ENCODE peak calls at places on chromosome 22, in ten cellular contexts. V is endothelial cell of umbilical vein, B is tibial nerve, U is ovary, K is HepG2, E is body of pancreas, D is stomach, T is lower leg skin, J is NB4, P is esophagus muscularis mucosa. R is an unnamed sample.

GRCh38 chr22:18001040-18001893 is 23.1 kb downstream of the MICAL3 start:
- DNase-seq in B (peak; percentile 73), K (peak; percentile 97), V (peak; percentile 96), U (peak; percentile 91), J (peak; percentile 97), T (peak; percentile 88), E (peak; percentile 91), P (peak; percentile 95), D (peak; percentile 86), R (peak; percentile 93)

GRCh38 chr22:49790912-49791311 is 36.8 kb downstream of the BRD1 start:
- DNase-seq in T (no peak), P (no peak), J (no peak), V (no peak), U (peak; percentile 21), D (no peak), K (no peak), B (no peak), E (no peak), R (no peak)

GRCh38 chr22:50725597-50725996 is 12.4 kb upstream of the ACR start:
- DNase-seq in B (no peak), K (no peak), V (no peak), J (no peak), T (no peak), U (no peak), D (no peak), E (no peak), P (no peak), R (no peak)

GRCh38 chr22:25395915-25396314 is 168.6 kb upstream of the GRK3 start:
- DNase-seq in T (no peak), J (no peak), D (no peak), E (no peak), K (peak; percentile 91), V (no peak), U (no peak), B (no peak), P (no peak), R (no peak)

GRCh38 chr22:49997932-49998717 is 14.4 kb downstream of the IL17REL start:
- DNase-seq in D (no peak), J (no peak), E (no peak), U (no peak), P (no peak), V (no peak), B (no peak), K (no peak), T (no peak), R (no peak)

GRCh38 chr22:37514526-37515051 is 4.6 kb downstream of the CARD10 start:
- DNase-seq in E (no peak), T (no peak), K (no peak), D (no peak), B (no peak), V (no peak), U (no peak), P (no peak), J (no peak), R (peak; percentile 5)

GRCh38 chr22:40855960-40856512 is 403 bp downstream of the ST13 start:
- DNase-seq in J (peak; percentile 50), V (peak; percentile 70), B (no peak), D (peak; percentile 28), T (no peak), U (no peak), P (no peak), E (no peak), K (no peak), R (no peak)

GRCh38 chr22:17931400-17931825 is 92.9 kb downstream of the MICAL3 start:
- DNase-seq in B (no peak), U (peak; percentile 22), P (no peak), E (peak; percentile 52), J (no peak), T (no peak), D (peak; percentile 53), K (no peak), V (no peak), R (no peak)

GRCh38 chr22:24589518-24590030 is 3.3 kb downstream of the LRRC75B start:
- DNase-seq in V (no peak), B (no peak), J (no peak), E (no peak), U (no peak), D (no peak), K (no peak), T (no peak), P (no peak), R (no peak)

GRCh38 chr22:26508148-26508547 is 4.1 kb downstream of the TFIP11 start:
- DNase-seq in B (no peak), U (no peak), V (no peak), E (no peak), K (no peak), T (no peak), J (no peak), P (no peak), D (no peak), R (no peak)

GRCh38 chr22:26514419-26515161 is 2.3 kb upstream of the TFIP11 start:
- DNase-seq in K (no peak), V (no peak), U (no peak), D (no peak), P (no peak), T (no peak), E (peak; percentile 61), B (no peak), J (no peak), R (no peak)

GRCh38 chr22:26515938-26516337 is 3.7 kb upstream of the TFIP11 start:
- DNase-seq in T (no peak), B (no peak), P (no peak), D (no peak), K (no peak), V (no peak), J (no peak), U (no peak), E (no peak), R (no peak)

GRCh38 chr22:26513852-26514251 is 1.6 kb upstream of the TFIP11 start:
- DNase-seq in J (no peak), K (no peak), B (no peak), V (no peak), T (no peak), U (no peak), D (no peak), E (no peak), P (no peak), R (no peak)

GRCh38 chr22:26512149-26512793 is at the start of gene TFIP11:
- DNase-seq in U (peak; percentile 91), P (peak; percentile 99), B (peak; percentile 90), K (peak; percentile 94), T (peak; percentile 92), D (peak; percentile 97), J (peak; percentile 92), E (peak; percentile 97), V (peak; percentile 95), R (peak; percentile 95)
- TF ChIP-seq POLR2A in U (peak; percentile 63), P (no peak), B (peak; percentile 40), K (peak; percentile 84), T (no peak), D (peak; percentile 36), J (peak; percentile 66), E (peak; percentile 79), V (peak; percentile 55), R (peak; percentile 70)

DNA sequence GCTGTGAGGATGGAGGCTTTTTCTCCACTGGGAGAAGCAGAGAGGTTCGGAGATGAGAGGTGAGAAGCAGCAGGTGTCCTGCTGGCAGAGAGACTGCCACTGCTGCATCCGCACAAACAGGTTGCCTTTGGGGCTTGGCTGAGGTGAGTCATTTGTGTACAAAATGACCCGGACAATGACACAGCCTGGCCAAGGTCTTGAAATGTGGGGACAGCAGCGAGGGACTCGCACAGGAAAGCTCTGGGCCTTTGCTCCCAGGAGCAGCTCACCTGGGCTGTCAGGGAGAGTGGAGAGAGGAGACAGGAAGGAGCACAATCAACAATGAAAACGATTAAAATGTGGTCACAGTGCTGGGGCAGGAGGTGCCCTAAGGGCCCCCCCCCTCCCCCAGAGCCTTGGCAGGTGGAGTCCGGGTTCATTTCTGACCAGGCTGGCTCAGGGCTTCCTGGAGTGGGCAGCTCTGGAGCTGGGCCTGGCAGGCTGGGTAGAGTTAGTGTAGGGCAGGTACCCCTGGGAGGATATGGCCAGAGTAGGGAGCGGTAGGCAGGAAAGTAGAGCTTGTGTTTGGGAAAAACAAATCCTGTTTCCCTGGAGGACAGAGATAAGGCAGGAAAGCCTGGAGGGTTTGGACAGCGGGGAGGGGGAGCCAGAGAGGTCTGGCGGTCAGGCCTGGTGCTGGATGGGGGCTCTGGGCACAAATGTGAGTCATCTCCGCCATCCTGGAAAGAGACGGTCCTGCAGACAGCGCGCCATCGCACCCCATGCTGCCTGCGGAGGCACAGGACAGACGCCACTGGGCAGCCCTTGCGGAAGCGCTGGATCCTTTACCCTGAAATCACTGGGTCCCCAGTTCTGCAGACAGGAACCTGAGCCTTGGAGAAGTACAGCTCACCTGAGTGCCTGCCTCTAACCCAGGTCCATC is 37.8 kb upstream of the CELSR1 start:
- DNase-seq in T (no peak), P (no peak), K (peak; percentile 84), E (peak; percentile 80), U (no peak), V (peak; percentile 64), J (no peak), B (no peak), D (peak; percentile 74), R (no peak)
- TF ChIP-seq POLR2A in T (no peak), P (no peak), K (peak; percentile 25), E (peak; percentile 50), U (no peak), V (no peak), J (no peak), B (no peak), D (no peak), R (no peak)

GRCh38 chr22:29603358-29604191 is at the start of gene NF2:
- DNase-seq in T (peak; percentile 98), J (peak; percentile 99), B (peak; percentile 96), K (peak; percentile 99), V (peak; percentile 100), U (peak; percentile 97), P (peak; percentile 99), E (peak; percentile 99), D (peak; percentile 99), R (peak; percentile 99)
- TF ChIP-seq POLR2A in T (no peak), J (peak; percentile 35), B (peak; percentile 57), K (peak; percentile 64), V (peak; percentile 82), U (peak; percentile 42), P (no peak), E (peak; percentile 83), D (peak; percentile 25), R (peak; percentile 83)

GRCh38 chr22:35381424-35381772 is 502 bp downstream of the HMOX1 start:
- DNase-seq in P (no peak), D (no peak), V (peak; percentile 21), J (no peak), K (no peak), U (peak; percentile 53), B (no peak), T (peak; percentile 30), E (no peak), R (no peak)

GRCh38 chr22:35378547-35379078 is 2.3 kb upstream of the HMOX1 start:
- DNase-seq in E (no peak), P (no peak), K (peak; percentile 47), B (no peak), D (no peak), V (no peak), J (no peak), U (no peak), T (no peak), R (no peak)

GRCh38 chr22:35379146-35379993 is 1.5 kb upstream of the HMOX1 start:
- DNase-seq in B (no peak), K (peak; percentile 79), V (no peak), U (no peak), D (no peak), E (no peak), T (no peak), P (no peak), J (no peak), R (no peak)

GRCh38 chr22:35380013-35380412 is 883 bp upstream of the HMOX1 start:
- DNase-seq in P (no peak), D (no peak), T (no peak), V (peak; percentile 32), B (no peak), U (no peak), E (no peak), J (no peak), K (no peak), R (no peak)

GRCh38 chr22:35380537-35381423 is at the start of gene HMOX1:
- DNase-seq in U (peak; percentile 93), P (peak; percentile 98), J (peak; percentile 87), D (peak; percentile 91), V (peak; percentile 86), K (peak; percentile 73), E (peak; percentile 91), T (peak; percentile 91), B (peak; percentile 94), R (peak; percentile 96)
- TF ChIP-seq POLR2A in U (peak; percentile 80), P (peak; percentile 87), J (no peak), D (no peak), V (peak; percentile 92), K (peak; percentile 93), E (peak; percentile 77), T (no peak), B (peak; percentile 62), R (no peak)

R was measured in heart left ventricle.